ENCODE peak calls at places on chromosomes 12 and 14, in four cellular contexts. C, F, I and W are unnamed samples.

GRCh38 chr12:74552201-74552600 is 14.6 kb downstream of the ATXN7L3B start:
- DNase-seq in C (no peak), F (peak; percentile 17), I (no peak), W (no peak)

GRCh38 chr12:38269897-38270296 is 46.7 kb upstream of the ALG10B start:
- DNase-seq in C (no peak), F (no peak), I (no peak), W (no peak)

GRCh38 chr12:64618953-64619590 is 8.8 kb downstream of the RASSF3 start:
- DNase-seq in C (peak; percentile 77), F (peak; percentile 61), I (peak; percentile 84), W (no peak)

GRCh38 chr14:68879841-68880575 is 87.1 kb upstream of the ZFP36L1 start:
- DNase-seq in C (no peak), F (no peak), I (no peak), W (no peak)

GRCh38 chr12:113473400-113473799 is 1.7 kb upstream of the LHX5 start:
- DNase-seq in C (no peak), F (no peak), I (no peak), W (no peak)

GRCh38 chr12:17416748-17417147 is 673.2 kb downstream of the RERGL start:
- DNase-seq in C (no peak), F (no peak), I (no peak), W (no peak)

GRCh38 chr12:94618995-94619695 is 31.2 kb downstream of the TMCC3 start:
- DNase-seq in C (no peak), F (no peak), I (no peak), W (no peak)

GRCh38 chr12:53325539-53326061 is 4.2 kb upstream of the AAAS start:
- DNase-seq in C (no peak), F (no peak), I (no peak), W (peak; percentile 42)

GRCh38 chr14:76647699-76648298 is 113.5 kb upstream of the VASH1 start:
- DNase-seq in C (no peak), F (peak; percentile 53), I (peak; percentile 8), W (peak; percentile 32)

GRCh38 chr14:70808023-70808401 is 1.3 kb downstream of the MAP3K9 start:
- DNase-seq in C (no peak), F (no peak), I (no peak), W (no peak)

GRCh38 chr12:102527256-102527720 is 46.9 kb upstream of the IGF1 start:
- DNase-seq in C (no peak), F (no peak), I (no peak), W (no peak)

GRCh38 chr14:23237772-23238594 is at the start of gene RNF212B:
- DNase-seq in C (no peak), F (peak; percentile 95), I (peak; percentile 73), W (peak; percentile 68)

GRCh38 chr12:16670456-16671050 is 64.6 kb upstream of the LMO3 start:
- DNase-seq in C (no peak), F (no peak), I (no peak), W (no peak)

GRCh38 chr12:47777741-47778558 is 4.9 kb downstream of the SLC48A1 start:
- DNase-seq in C (no peak), F (peak; percentile 75), I (peak; percentile 82), W (no peak)

GRCh38 chr12:108511633-108512540 is 3.2 kb upstream of the FICD start:
- DNase-seq in C (peak; percentile 78), F (peak; percentile 60), I (peak; percentile 76), W (no peak)

GRCh38 chr14:85466678-85467077 is 63.3 kb upstream of the FLRT2 start:
- DNase-seq in C (no peak), F (no peak), I (no peak), W (no peak)

GRCh38 chr14:76775159-76775694 is 14.0 kb downstream of the VASH1 start:
- DNase-seq in C (no peak), F (no peak), I (no peak), W (no peak)

GRCh38 chr12:102063066-102063465 is 1.3 kb upstream of the WASHC3 start:
- DNase-seq in C (no peak), F (peak; percentile 34), I (no peak), W (no peak)

GRCh38 chr12:41288188-41288811 is 100.2 kb downstream of the PDZRN4 start:
- DNase-seq in C (no peak), F (no peak), I (no peak), W (no peak)

GRCh38 chr14:54803396-54803795 is 99.2 kb downstream of the GCH1 start:
- DNase-seq in C (no peak), F (no peak), I (no peak), W (no peak)

GRCh38 chr12:78878447-78878846 is 13.9 kb downstream of the SYT1 start:
- DNase-seq in C (no peak), F (no peak), I (no peak), W (no peak)

GRCh38 chr14:81517798-81518398 is 15.8 kb downstream of the SEL1L start:
- DNase-seq in C (no peak), F (no peak), I (no peak), W (no peak)

GRCh38 chr12:115937345-115937744 is 340.1 kb downstream of the MED13L start:
- DNase-seq in C (no peak), F (no peak), I (no peak), W (no peak)

GRCh38 chr12:108667349-108667748 is 33.7 kb upstream of the SELPLG start:
- DNase-seq in C (no peak), F (no peak), I (peak; percentile 21), W (no peak)

GRCh38 chr14:44453433-44454171 is 53.5 kb downstream of the FSCB start:
- DNase-seq in C (no peak), F (no peak), I (no peak), W (no peak)

GRCh38 chr12:123989753-123990152 is 16.7 kb downstream of the ZNF664 start:
- DNase-seq in C (no peak), F (no peak), I (no peak), W (no peak)

GRCh38 chr12:106345739-106346138 is 11.8 kb upstream of the POLR3B start:
- DNase-seq in C (no peak), F (peak; percentile 27), I (peak; percentile 33), W (no peak)

GRCh38 chr12:74817499-74817898 is 279.9 kb downstream of the ATXN7L3B start:
- DNase-seq in C (no peak), F (no peak), I (no peak), W (no peak)

GRCh38 chr12:124928095-124928911 is 13.9 kb upstream of the UBC start:
- DNase-seq in C (no peak), F (no peak), I (no peak), W (no peak)

GRCh38 chr14:31106768-31107167 is 80.6 kb upstream of the STRN3 start:
- DNase-seq in C (no peak), F (no peak), I (no peak), W (no peak)

GRCh38 chr12:34600592-34601462 is 578.5 kb downstream of the ALG10 start:
- DNase-seq in C (no peak), F (no peak), I (no peak), W (no peak)

GRCh38 chr12:30110505-30110904 is 326.8 kb upstream of the TMTC1 start:
- DNase-seq in C (no peak), F (no peak), I (no peak), W (no peak)

GRCh38 chr14:79077096-79077495 is 906.9 kb downstream of the NRXN3 start:
- DNase-seq in C (no peak), F (no peak), I (no peak), W (no peak)

GRCh38 chr14:86532219-86532618 is 1002.3 kb downstream of the FLRT2 start:
- DNase-seq in C (no peak), F (no peak), I (no peak), W (no peak)

GRCh38 chr14:33916663-33917565 is 34.0 kb downstream of the EGLN3 start:
- DNase-seq in C (no peak), F (peak; percentile 72), I (no peak), W (no peak)

GRCh38 chr14:33671556-33671955 is 279.3 kb downstream of the EGLN3 start:
- DNase-seq in C (no peak), F (no peak), I (no peak), W (no peak)

GRCh38 chr14:75981826-75982723 is at the start of gene TGFB3:
- DNase-seq in C (no peak), F (peak; percentile 73), I (peak; percentile 58), W (peak; percentile 63)

DNA sequence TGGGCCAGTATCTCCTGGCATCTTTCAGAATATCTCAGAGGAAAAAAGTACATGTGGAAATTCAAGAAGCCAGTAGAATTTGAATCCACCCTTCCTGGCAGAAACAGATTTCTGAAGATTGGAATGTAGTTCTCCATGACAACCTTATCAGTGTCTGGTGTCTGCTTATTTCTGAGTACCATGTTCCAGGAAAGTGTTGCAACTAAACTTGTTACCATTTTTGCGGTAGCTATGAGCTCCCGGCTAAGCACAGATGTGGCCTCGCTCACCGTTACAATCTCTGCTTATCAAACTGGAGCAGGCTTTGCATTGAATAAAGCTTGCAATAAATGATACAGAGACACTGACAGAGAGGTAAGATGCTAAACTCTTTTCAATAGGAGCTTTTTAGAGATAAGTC is 13.0 kb upstream of the ITPR2 start:
- DNase-seq in C (no peak), F (peak; percentile 66), I (peak; percentile 49), W (no peak)
- TF ChIP-seq SPI1 in C (no peak), F (no peak), I (no peak), W (no peak)

GRCh38 chr14:96754162-96754844 is 42.9 kb upstream of the VRK1 start:
- DNase-seq in C (no peak), F (no peak), I (no peak), W (no peak)
- TF ChIP-seq POLR2AphosphoS5 in C (no peak), F (no peak), I (no peak), W (no peak)

GRCh38 chr12:67193705-67194104 is 75.5 kb upstream of the CAND1 start:
- DNase-seq in C (no peak), F (peak; percentile 8), I (no peak), W (no peak)
- TF ChIP-seq SPI1 in C (no peak), F (no peak), I (no peak), W (no peak)

DNA sequence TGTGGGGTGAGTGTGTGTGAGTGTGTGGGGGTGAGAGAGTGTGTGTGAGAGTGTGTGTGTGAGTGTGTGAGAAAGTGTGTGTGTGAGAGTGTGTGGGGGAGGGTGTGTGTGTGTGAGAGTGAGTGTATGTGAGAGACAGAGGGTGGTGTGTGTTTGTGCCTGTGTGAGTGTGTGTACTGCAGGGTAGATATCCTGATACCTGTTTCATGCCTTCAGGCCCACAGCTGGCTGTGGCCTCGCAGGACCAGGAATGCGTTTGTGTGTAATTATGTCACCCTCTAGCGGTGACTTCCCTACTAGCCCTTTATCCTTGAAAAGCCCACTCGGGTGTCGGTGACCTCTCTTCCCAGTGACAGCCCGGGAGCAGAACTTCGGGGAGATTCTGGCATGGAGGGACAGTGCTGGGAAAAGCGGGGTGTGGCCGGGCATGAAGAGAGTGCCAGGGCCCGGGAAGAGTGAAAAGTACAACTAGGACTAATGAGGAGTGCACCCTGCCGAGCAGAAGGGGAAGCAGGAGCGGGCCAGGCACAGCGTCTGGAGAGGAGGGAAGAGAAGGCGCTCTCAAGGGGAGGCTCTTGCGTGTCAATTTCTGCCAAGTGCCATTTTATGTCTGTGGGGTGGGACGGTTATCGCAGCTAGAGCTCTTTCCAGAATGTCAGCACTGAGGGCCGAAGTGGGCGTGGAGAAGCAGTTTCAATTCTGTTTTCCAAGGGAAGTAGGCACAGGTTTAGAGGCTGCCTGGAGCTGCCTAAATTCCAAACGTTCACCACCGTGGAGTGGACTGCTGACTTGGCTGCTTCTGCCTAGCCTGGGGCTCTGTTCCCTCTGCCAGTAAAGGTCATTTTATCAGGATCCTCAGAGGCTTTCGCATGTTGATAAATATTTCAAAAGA is 11.0 kb upstream of the FBXL14 start:
- DNase-seq in C (no peak), F (peak; percentile 70), I (peak; percentile 78), W (no peak)
- TF ChIP-seq POLR2AphosphoS5 in C (no peak), F (no peak), I (no peak), W (no peak)